ENCODE peak calls at places on chromosomes 11 and 22, in ten cellular contexts. R is iPS DF 6.9, P is hepatocyte, N is PC-3, H is H1, A is psoas muscle, T is Panc1, Y is AG04450, G is mesenchymal stem cell, Q is cardiac muscle cell. J is an unnamed sample.
A peak's percentile ranks its signal among the peaks of the same experiment; 100 is the strongest.

GRCh38 chr11:111665779-111666178 is 63.5 kb downstream of the SIK2 start:
- DNase-seq in Y (peak; percentile 27), N (peak; percentile 57), H (no peak), Q (peak; percentile 74), P (peak; percentile 75), R (peak; percentile 5), T (no peak), G (peak; percentile 69), A (no peak), J (peak; percentile 68)

GRCh38 chr11:134554861-134555260 is 142.8 kb upstream of the B3GAT1 start:
- DNase-seq in P (no peak), N (no peak), G (no peak), H (no peak), R (no peak), Q (no peak), A (no peak), T (no peak), Y (no peak), J (no peak)

GRCh38 chr22:44399196-44399837 is 86.6 kb upstream of the SHISAL1 start:
- DNase-seq in P (no peak), Q (no peak), R (no peak), H (no peak), Y (no peak), G (no peak), N (no peak), A (no peak), T (no peak), J (no peak)

GRCh38 chr22:17957683-17958082 is 66.7 kb downstream of the MICAL3 start:
- DNase-seq in P (no peak), Q (peak; percentile 53), A (no peak), N (no peak), Y (peak; percentile 55), T (no peak), H (no peak), R (no peak), G (no peak), J (no peak)

GRCh38 chr22:42863349-42863911 is 6.4 kb upstream of the ARFGAP3 start:
- DNase-seq in N (peak; percentile 72), G (peak; percentile 80), T (no peak), Y (peak; percentile 65), A (no peak), R (no peak), H (no peak), P (no peak), Q (peak; percentile 74), J (peak; percentile 87)

GRCh38 chr11:10806206-10806605 is 2.5 kb downstream of the EIF4G2 start:
- DNase-seq in G (no peak), H (no peak), Y (no peak), T (no peak), A (no peak), N (no peak), Q (no peak), P (no peak), R (no peak), J (no peak)

GRCh38 chr22:50114221-50114981 is 24.6 kb downstream of the MOV10L1 start:
- DNase-seq in N (peak; percentile 42), T (no peak), H (no peak), A (no peak), Q (peak; percentile 88), R (no peak), P (peak; percentile 46), G (peak; percentile 87), Y (peak; percentile 39), J (no peak)

GRCh38 chr11:112778091-112778889 is 182.9 kb upstream of the NCAM1 start:
- DNase-seq in H (no peak), P (no peak), R (no peak), T (no peak), G (no peak), Y (no peak), N (no peak), A (no peak), Q (no peak), J (no peak)

GRCh38 chr11:86243377-86243776 is 1.2 kb upstream of the EED start:
- DNase-seq in P (no peak), H (no peak), T (no peak), G (no peak), Q (no peak), N (no peak), R (no peak), A (no peak), Y (no peak), J (no peak)

GRCh38 chr11:12089473-12089872 is 20.9 kb upstream of the MICAL2 start:
- DNase-seq in G (peak; percentile 51), A (no peak), P (no peak), N (peak; percentile 58), H (no peak), T (no peak), Q (no peak), R (no peak), Y (no peak), J (no peak)

GRCh38 chr22:17201285-17201945 is 17.8 kb downstream of the ADA2 start:
- DNase-seq in H (no peak), A (no peak), T (no peak), N (peak; percentile 21), Q (peak; percentile 44), Y (no peak), P (peak; percentile 35), G (peak; percentile 9), R (peak; percentile 25), J (peak; percentile 54)

DNA sequence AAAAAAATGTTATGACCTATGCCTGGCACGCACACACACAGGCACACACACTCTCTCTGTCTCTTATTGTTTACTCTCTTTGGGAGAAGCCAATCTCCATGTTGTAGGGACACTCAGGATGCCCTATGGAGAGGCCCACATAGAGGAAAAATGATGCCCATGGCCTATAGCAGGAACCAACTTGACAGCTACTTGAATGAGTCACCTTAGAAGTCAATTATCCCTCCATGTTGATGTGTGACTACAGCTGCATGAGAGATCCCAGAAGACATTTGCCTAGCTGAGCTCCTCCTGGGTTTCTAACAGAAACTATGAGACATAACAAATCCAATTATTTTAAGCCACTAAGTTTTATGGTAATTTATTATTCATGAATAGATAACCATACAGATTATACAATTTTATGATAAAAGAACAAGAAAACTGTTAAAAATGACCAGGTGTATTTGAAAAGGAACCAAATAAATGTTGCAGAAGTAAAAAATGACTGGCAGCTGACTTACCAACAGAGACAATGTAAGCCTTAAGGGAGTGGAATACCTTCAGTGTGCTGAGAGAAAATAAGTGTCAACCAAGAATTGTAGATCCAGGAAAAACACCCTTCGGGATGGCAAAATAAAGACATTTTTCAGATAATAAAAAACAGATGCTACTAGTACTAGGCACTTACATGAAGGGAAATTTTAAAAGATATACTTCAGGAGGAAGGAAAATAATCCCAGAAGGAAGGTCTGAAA is 403.7 kb upstream of the SYN3 start:
- DNase-seq in R (no peak), G (no peak), P (no peak), A (no peak), N (no peak), H (no peak), Q (no peak), T (no peak), Y (no peak), J (no peak)
- H3K9me3 ChIP-seq in R (no peaks in the 10 kb centered on the region), G (peaks cover 9% of the 10 kb centered on the region), P (no peaks in the 10 kb centered on the region), A (peaks cover 5% of the 10 kb centered on the region), N (no peaks in the 10 kb centered on the region), H (no peaks in the 10 kb centered on the region), Q (no peaks in the 10 kb centered on the region), T (peaks cover 3% of the 10 kb centered on the region), Y (peaks cover 3% of the 10 kb centered on the region), J (no peaks in the 10 kb centered on the region)

GRCh38 chr11:13382751-13383150 is 80.3 kb downstream of the BTBD10 start:
- DNase-seq in Y (no peak), Q (no peak), T (no peak), P (no peak), N (no peak), A (no peak), G (no peak), H (no peak), R (no peak), J (no peak)
- H3K4me3 ChIP-seq in Y (no peak overlapping the region), Q (no peak overlapping the region), T (no peak overlapping the region), P (no peak overlapping the region), N (no peak overlapping the region), A (no peak overlapping the region), G (no peak overlapping the region), H (no peak overlapping the region), R (no peak overlapping the region), J (no peak overlapping the region)

GRCh38 chr11:13955971-13956421 is 6.5 kb upstream of the SPON1 start:
- DNase-seq in N (peak; percentile 76), P (peak; percentile 79), Q (peak; percentile 84), H (no peak), R (peak; percentile 76), Y (peak; percentile 26), T (no peak), A (no peak), G (peak; percentile 67), J (peak; percentile 45)
- H3K9me3 ChIP-seq in N (no peaks in the 10 kb centered on the region), P (no peaks in the 10 kb centered on the region), Q (no peaks in the 10 kb centered on the region), H (no peaks in the 10 kb centered on the region), R (no peaks in the 10 kb centered on the region), Y (no peaks in the 10 kb centered on the region), T (no peaks in the 10 kb centered on the region), A (no peaks in the 10 kb centered on the region), G (no peaks in the 10 kb centered on the region), J (no peaks in the 10 kb centered on the region)

GRCh38 chr22:46775364-46775758 is 12.9 kb downstream of the TBC1D22A start:
- DNase-seq in R (no peak), G (no peak), H (no peak), N (no peak), A (no peak), Q (no peak), Y (no peak), P (no peak), T (no peak), J (no peak)

GRCh38 chr22:46773074-46773473 is 10.6 kb downstream of the TBC1D22A start:
- DNase-seq in A (no peak), R (no peak), Q (no peak), P (no peak), H (no peak), N (no peak), G (no peak), T (no peak), Y (no peak), J (no peak)

GRCh38 chr22:46776486-46776826 is 14.0 kb downstream of the TBC1D22A start:
- DNase-seq in G (no peak), R (no peak), Q (no peak), A (no peak), P (no peak), H (no peak), Y (no peak), N (no peak), T (no peak), J (no peak)

GRCh38 chr22:46775789-46776485 is 13.5 kb downstream of the TBC1D22A start:
- DNase-seq in N (no peak), P (peak; percentile 69), A (no peak), T (no peak), R (no peak), Y (no peak), H (no peak), Q (no peak), G (no peak), J (no peak)

DNA sequence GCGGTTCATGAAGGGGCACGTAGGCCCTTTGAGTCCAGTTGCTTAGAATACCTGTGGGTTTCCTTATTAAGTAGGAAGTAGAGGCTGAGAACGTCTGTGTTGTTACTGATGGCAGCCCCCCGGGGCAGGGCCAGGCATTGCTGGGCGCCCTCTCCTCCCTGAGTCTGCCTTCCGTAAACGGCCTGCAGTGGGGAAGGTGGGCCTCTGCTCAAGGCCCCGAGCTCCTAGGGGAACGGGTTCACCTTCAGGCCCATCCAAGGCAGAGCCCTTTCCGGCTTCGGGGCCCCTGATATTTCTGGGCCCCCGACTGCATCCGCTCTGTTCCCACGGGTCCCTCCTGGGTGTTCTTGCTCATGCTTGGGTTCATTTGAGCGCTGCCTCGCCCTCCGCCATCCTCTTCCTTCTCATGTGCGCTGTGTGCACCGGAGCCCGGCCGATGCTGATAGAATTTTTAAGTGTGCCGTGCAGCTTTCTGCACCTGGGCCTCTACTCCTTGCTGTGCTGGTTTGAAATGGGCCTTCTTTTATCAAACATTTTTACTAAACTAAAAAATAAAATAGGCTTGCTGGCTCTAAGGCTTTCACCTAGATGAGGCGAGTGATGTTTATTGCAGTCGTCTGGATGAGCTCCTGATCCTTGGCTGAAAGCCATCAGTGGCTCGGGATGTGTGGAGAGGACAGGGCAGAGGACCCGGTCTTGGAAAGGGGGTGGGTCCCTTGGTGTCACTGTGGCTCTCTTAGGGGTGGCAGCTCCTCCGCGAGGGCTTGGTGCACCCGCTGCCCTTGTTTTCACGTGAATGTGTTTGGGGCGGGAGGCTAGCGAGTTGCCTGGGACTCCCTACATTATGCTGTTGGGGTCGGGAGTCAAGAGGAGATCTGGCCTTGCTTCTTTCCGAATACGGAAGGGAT is 12.3 kb downstream of the TBC1D22A start:
- DNase-seq in P (no peak), N (no peak), H (no peak), R (no peak), G (no peak), Q (no peak), Y (no peak), T (no peak), A (no peak), J (no peak)
- H3K4me3 ChIP-seq in P (no peak overlapping the region), N (no peak overlapping the region), H (no peak overlapping the region), R (no peak overlapping the region), G (no peak overlapping the region), Q (no peak overlapping the region), Y (no peak overlapping the region), T (peak overlapping the region; percentile 16), A (no peak overlapping the region), J (no peak overlapping the region)